ENCODE peak calls at places on chromosomes 4 and X, in eight cellular contexts. One of them, this sample, is unnamed.

GRCh38 chrX:7318246-7318645 is 170.3 kb upstream of the PUDP start:
- DNase-seq in activated T-cell treated with anti-CD3 and anti-CD28 coated beads, Interleukin-2, amount 50 U/mL, for 72 hours: no peak
- DNase-seq in neural crest cell: no peak
- DNase-seq in substantia nigra: no peak
- DNase-seq in GF-D8: no peak
- DNase-seq in stimulated activated CD4-positive, alpha-beta T cell treated with anti-CD3 and anti-CD28 coated beads, Interleukin-2, amount 100 ng/mL, for 48 hours: no peak
- DNase-seq in cardiac muscle cell: no peak
- DNase-seq in GM10248: no peak
- DNase-seq in this sample: no peak

GRCh38 chrX:121356139-121356849 is 308.9 kb downstream of the GLUD2 start:
- DNase-seq in activated T-cell treated with anti-CD3 and anti-CD28 coated beads, Interleukin-2, amount 50 U/mL, for 72 hours: no peak
- DNase-seq in neural crest cell: no peak
- DNase-seq in substantia nigra: no peak
- DNase-seq in GF-D8: no peak
- DNase-seq in stimulated activated CD4-positive, alpha-beta T cell treated with anti-CD3 and anti-CD28 coated beads, Interleukin-2, amount 100 ng/mL, for 48 hours: no peak
- DNase-seq in cardiac muscle cell: no peak
- DNase-seq in GM10248: no peak
- DNase-seq in this sample: no peak

GRCh38 chrX:103629295-103630170 is 758 bp downstream of the TCEAL1 start:
- DNase-seq in activated T-cell treated with anti-CD3 and anti-CD28 coated beads, Interleukin-2, amount 50 U/mL, for 72 hours: peak
- DNase-seq in neural crest cell: peak
- DNase-seq in substantia nigra: peak
- DNase-seq in GF-D8: peak
- DNase-seq in stimulated activated CD4-positive, alpha-beta T cell treated with anti-CD3 and anti-CD28 coated beads, Interleukin-2, amount 100 ng/mL, for 48 hours: no peak
- DNase-seq in cardiac muscle cell: peak
- DNase-seq in GM10248: peak
- DNase-seq in this sample: no peak

GRCh38 chr4:153283260-153283659 is 61.2 kb upstream of the MND1 start:
- DNase-seq in activated T-cell treated with anti-CD3 and anti-CD28 coated beads, Interleukin-2, amount 50 U/mL, for 72 hours: no peak
- DNase-seq in neural crest cell: no peak
- DNase-seq in substantia nigra: no peak
- DNase-seq in GF-D8: no peak
- DNase-seq in stimulated activated CD4-positive, alpha-beta T cell treated with anti-CD3 and anti-CD28 coated beads, Interleukin-2, amount 100 ng/mL, for 48 hours: no peak
- DNase-seq in cardiac muscle cell: no peak
- DNase-seq in GM10248: no peak
- DNase-seq in this sample: no peak

GRCh38 chr4:151485541-151486131 is 76.7 kb downstream of the FHIP1A start:
- DNase-seq in activated T-cell treated with anti-CD3 and anti-CD28 coated beads, Interleukin-2, amount 50 U/mL, for 72 hours: no peak
- DNase-seq in neural crest cell: no peak
- DNase-seq in substantia nigra: no peak
- DNase-seq in GF-D8: no peak
- DNase-seq in stimulated activated CD4-positive, alpha-beta T cell treated with anti-CD3 and anti-CD28 coated beads, Interleukin-2, amount 100 ng/mL, for 48 hours: no peak
- DNase-seq in cardiac muscle cell: no peak
- DNase-seq in GM10248: no peak
- DNase-seq in this sample: no peak

GRCh38 chrX:105495376-105495775 is 274.9 kb upstream of the TEX13A start:
- DNase-seq in activated T-cell treated with anti-CD3 and anti-CD28 coated beads, Interleukin-2, amount 50 U/mL, for 72 hours: no peak
- DNase-seq in neural crest cell: no peak
- DNase-seq in substantia nigra: no peak
- DNase-seq in GF-D8: no peak
- DNase-seq in stimulated activated CD4-positive, alpha-beta T cell treated with anti-CD3 and anti-CD28 coated beads, Interleukin-2, amount 100 ng/mL, for 48 hours: no peak
- DNase-seq in cardiac muscle cell: no peak
- DNase-seq in GM10248: no peak
- DNase-seq in this sample: no peak

GRCh38 chrX:17397074-17397473 is 22.1 kb downstream of the NHS start:
- DNase-seq in activated T-cell treated with anti-CD3 and anti-CD28 coated beads, Interleukin-2, amount 50 U/mL, for 72 hours: no peak
- DNase-seq in neural crest cell: no peak
- DNase-seq in substantia nigra: no peak
- DNase-seq in GF-D8: no peak
- DNase-seq in stimulated activated CD4-positive, alpha-beta T cell treated with anti-CD3 and anti-CD28 coated beads, Interleukin-2, amount 100 ng/mL, for 48 hours: no peak
- DNase-seq in cardiac muscle cell: peak
- DNase-seq in GM10248: no peak
- DNase-seq in this sample: no peak

GRCh38 chr4:43316813-43317212 is 424.3 kb downstream of the GRXCR1 start:
- DNase-seq in activated T-cell treated with anti-CD3 and anti-CD28 coated beads, Interleukin-2, amount 50 U/mL, for 72 hours: no peak
- DNase-seq in neural crest cell: no peak
- DNase-seq in substantia nigra: no peak
- DNase-seq in GF-D8: no peak
- DNase-seq in stimulated activated CD4-positive, alpha-beta T cell treated with anti-CD3 and anti-CD28 coated beads, Interleukin-2, amount 100 ng/mL, for 48 hours: no peak
- DNase-seq in cardiac muscle cell: no peak
- DNase-seq in GM10248: no peak
- DNase-seq in this sample: no peak

GRCh38 chr4:163702736-163703135 is 208.2 kb downstream of the TMA16 start:
- DNase-seq in activated T-cell treated with anti-CD3 and anti-CD28 coated beads, Interleukin-2, amount 50 U/mL, for 72 hours: no peak
- DNase-seq in neural crest cell: no peak
- DNase-seq in substantia nigra: no peak
- DNase-seq in GF-D8: no peak
- DNase-seq in stimulated activated CD4-positive, alpha-beta T cell treated with anti-CD3 and anti-CD28 coated beads, Interleukin-2, amount 100 ng/mL, for 48 hours: no peak
- DNase-seq in cardiac muscle cell: no peak
- DNase-seq in GM10248: no peak
- DNase-seq in this sample: no peak

GRCh38 chr4:105162123-105162796 is 15.6 kb downstream of the TET2 start:
- DNase-seq in activated T-cell treated with anti-CD3 and anti-CD28 coated beads, Interleukin-2, amount 50 U/mL, for 72 hours: no peak
- DNase-seq in neural crest cell: no peak
- DNase-seq in substantia nigra: no peak
- DNase-seq in GF-D8: no peak
- DNase-seq in stimulated activated CD4-positive, alpha-beta T cell treated with anti-CD3 and anti-CD28 coated beads, Interleukin-2, amount 100 ng/mL, for 48 hours: no peak
- DNase-seq in cardiac muscle cell: no peak
- DNase-seq in GM10248: no peak
- DNase-seq in this sample: no peak

This sample was measured in AML-193.